ENCODE peak calls at places on chromosome 2, in four cellular contexts. S is K562, X is HepG2, L is GM12878. J is an unnamed sample.

GRCh38 chr2:9774266-9774665 is 69.0 kb upstream of the TAF1B start:
- DNase-seq in X (no peak), L (no peak), S (no peak), J (no peak)

GRCh38 chr2:45712538-45712937 is 61.1 kb downstream of the PRKCE start:
- DNase-seq in X (no peak), S (no peak), L (no peak), J (no peak)

GRCh38 chr2:20077411-20077940 is 26.0 kb upstream of the LAPTM4A start:
- DNase-seq in L (no peak), X (peak), S (no peak), J (no peak)

GRCh38 chr2:104982111-104982510 is 55.8 kb upstream of the MRPS9 start:
- DNase-seq in S (no peak), X (no peak), L (no peak), J (no peak)

GRCh38 chr2:145170787-145171186 is 650.9 kb upstream of the ZEB2 start:
- DNase-seq in L (no peak), S (no peak), X (no peak), J (no peak)

GRCh38 chr2:24520175-24520574 is 29.1 kb downstream of the NCOA1 start:
- DNase-seq in L (no peak), X (no peak), S (no peak), J (no peak)

GRCh38 chr2:158099716-158100115 is 2.0 kb upstream of the UPP2 start:
- DNase-seq in L (no peak), S (no peak), X (peak), J (no peak)

GRCh38 chr2:235018838-235019237 is 67.0 kb downstream of the SH3BP4 start:
- DNase-seq in S (no peak), L (no peak), X (no peak), J (no peak)

GRCh38 chr2:201006704-201007103 is 43.2 kb upstream of the ORC2 start:
- DNase-seq in X (peak), S (no peak), L (no peak), J (no peak)

GRCh38 chr2:183123117-183123958 is 905 bp upstream of the NUP35 start:
- DNase-seq in L (no peak), X (no peak), S (no peak), J (no peak)

GRCh38 chr2:2229898-2230817 is 100.9 kb downstream of the MYT1L start:
- DNase-seq in L (no peak), X (no peak), S (no peak), J (no peak)

GRCh38 chr2:189798312-189799029 is 14.2 kb downstream of the PMS1 start:
- DNase-seq in S (no peak), X (peak), L (peak), J (no peak)

GRCh38 chr2:151040036-151040435 is 221.6 kb downstream of the RBM43 start:
- DNase-seq in L (no peak), S (no peak), X (no peak), J (no peak)

GRCh38 chr2:28004086-28004485 is 113.6 kb downstream of the BABAM2 start:
- DNase-seq in L (no peak), X (no peak), S (no peak), J (no peak)

GRCh38 chr2:30368258-30368657 is 78.8 kb upstream of the LCLAT1 start:
- DNase-seq in L (no peak), S (no peak), X (no peak), J (no peak)

GRCh38 chr2:27704342-27704876 is 40.7 kb downstream of the SLC4A1AP start:
- DNase-seq in L (no peak), S (no peak), X (no peak), J (no peak)

GRCh38 chr2:3470166-3470651 is 49.1 kb downstream of the ADI1 start:
- DNase-seq in S (no peak), X (no peak), L (no peak), J (no peak)

GRCh38 chr2:102063948-102064678 is 72.4 kb downstream of the IL1R2 start:
- DNase-seq in S (peak), X (peak), L (no peak), J (no peak)

GRCh38 chr2:79860233-79861058 is 347.6 kb downstream of the CTNNA2 start:
- DNase-seq in X (peak), S (peak), L (no peak), J (peak)

GRCh38 chr2:157279331-157279730 is 21.8 kb downstream of the GALNT5 start:
- DNase-seq in L (no peak), X (no peak), S (peak), J (no peak)

GRCh38 chr2:238418196-238418998 is 8.3 kb upstream of the ASB1 start:
- DNase-seq in L (no peak), S (no peak), X (no peak), J (no peak)

GRCh38 chr2:164867779-164868397 is 26.3 kb upstream of the COBLL1 start:
- DNase-seq in X (no peak), L (no peak), S (no peak), J (no peak)

GRCh38 chr2:100615471-100615870 is 52.7 kb downstream of the PDCL3 start:
- DNase-seq in S (no peak), X (no peak), L (no peak), J (no peak)

GRCh38 chr2:20062615-20063545 is 11.5 kb upstream of the LAPTM4A start:
- DNase-seq in L (no peak), X (no peak), S (no peak), J (no peak)

GRCh38 chr2:186883666-186884065 is 34.7 kb upstream of the ZSWIM2 start:
- DNase-seq in L (no peak), X (no peak), S (peak), J (no peak)

GRCh38 chr2:44652701-44653100 is 288.8 kb upstream of the SIX3 start:
- DNase-seq in X (no peak), S (no peak), L (no peak), J (no peak)

GRCh38 chr2:201157694-201158093 is 25.2 kb upstream of the CASP10 start:
- DNase-seq in L (no peak), S (no peak), X (no peak), J (no peak)

GRCh38 chr2:55742996-55743395 is 49.4 kb upstream of the PNPT1 start:
- DNase-seq in S (no peak), L (no peak), X (no peak), J (no peak)

DNA sequence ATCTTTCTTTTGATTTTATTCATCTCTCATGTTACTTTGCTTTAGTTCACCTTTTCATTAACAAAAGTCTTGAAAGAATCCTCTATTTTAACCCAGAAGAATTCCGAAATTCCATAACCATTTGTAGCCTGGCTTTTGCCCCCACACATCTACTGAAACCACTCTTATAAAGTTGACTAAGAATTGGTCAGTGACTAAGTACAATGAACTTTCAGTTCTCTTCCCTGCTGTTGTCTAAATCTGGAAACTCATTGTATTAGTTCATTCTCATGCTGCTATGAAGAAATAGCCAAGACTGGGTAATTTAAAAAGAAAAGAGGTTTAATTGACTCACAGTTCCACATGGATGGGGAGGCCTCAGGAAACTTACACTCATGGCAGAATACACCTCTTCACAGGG is 49.9 kb upstream of the PNPT1 start:
- DNase-seq in S (no peak), L (no peak), X (no peak), J (no peak)
- TF ChIP-seq FOXM1 in S (no peak), L (no peak), X (no peak), J (no peak)

DNA sequence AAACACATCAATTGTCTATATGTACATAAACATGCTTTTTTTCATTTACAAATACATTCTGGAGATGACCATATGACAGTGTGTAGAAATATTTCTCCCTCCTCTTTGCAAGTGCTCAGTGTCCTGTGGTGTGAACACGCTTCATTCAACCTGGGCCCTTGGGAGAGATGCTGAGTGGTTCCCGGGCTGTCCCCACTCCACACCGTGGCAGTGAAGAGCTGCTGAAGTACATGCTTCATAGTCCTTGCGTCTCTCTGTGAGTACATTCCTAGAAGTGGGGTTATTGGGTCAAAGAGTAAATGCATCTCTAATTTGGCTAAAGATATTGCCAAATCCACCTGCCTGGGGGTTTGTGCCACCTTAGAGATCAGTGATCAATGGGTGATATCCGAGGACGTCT is 6.5 kb upstream of the GPR35 start:
- DNase-seq in X (no peak), S (no peak), L (no peak), J (no peak)
- TF ChIP-seq TARDBP in X (no peak), S (no peak), L (no peak), J (no peak)

GRCh38 chr2:16081316-16082200 is 141.2 kb downstream of the MYCN start:
- DNase-seq in L (no peak), X (no peak), S (no peak), J (no peak)
- TF ChIP-seq FOXK2 in L (no peak), X (no peak), S (no peak), J (no peak)

GRCh38 chr2:34096552-34097171 is 497.6 kb upstream of the FAM98A start:
- DNase-seq in X (peak), S (peak), L (peak), J (peak)
- TF ChIP-seq FOXM1 in X (no peak), S (no peak), L (no peak), J (no peak)

DNA sequence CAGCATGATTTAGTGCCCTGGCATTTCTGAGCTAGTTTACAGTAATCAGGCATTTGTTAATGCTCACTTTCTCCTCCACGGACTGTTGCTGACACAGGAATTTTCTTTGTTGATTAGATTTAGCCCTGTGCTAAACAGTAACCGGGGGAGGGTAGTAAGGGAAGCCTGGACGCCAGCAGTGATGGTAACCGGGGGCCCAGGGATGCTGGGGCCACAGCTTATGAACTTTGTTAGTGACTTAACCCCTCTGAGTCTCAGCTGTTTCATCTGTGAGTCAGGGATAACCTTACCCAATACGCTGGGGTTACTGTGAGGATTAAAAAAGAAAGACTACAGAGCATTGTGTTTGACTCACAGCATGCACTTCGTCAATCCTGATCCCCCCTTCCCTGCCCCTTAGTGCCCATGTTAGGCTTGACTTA is 33.5 kb downstream of the KLHL29 start:
- DNase-seq in X (no peak), L (no peak), S (no peak), J (no peak)
- TF ChIP-seq TARDBP in X (no peak), L (no peak), S (no peak), J (no peak)

GRCh38 chr2:172244419-172245130 is 141.9 kb upstream of the DLX2 start:
- DNase-seq in S (no peak), L (no peak), X (no peak), J (no peak)
- TF ChIP-seq FOXK2 in S (no peak), L (no peak), X (no peak), J (no peak)

J was measured in HEK293T.